ENCODE peak calls at places on chromosomes 4 and X, in ten cellular contexts. Z is stomach, H is tibial nerve, I is A549, F is SK-N-SH, V is suprapubic skin, B is HepG2, R is ovary, K is upper lobe of left lung, M is transverse colon. N is an unnamed sample.

GRCh38 chr4:146582864-146583263 is 55.8 kb upstream of the POU4F2 start:
- DNase-seq in Z (no peak), H (no peak), I (no peak), F (no peak), V (no peak), B (no peak), R (no peak), K (no peak), M (no peak), N (no peak)

GRCh38 chr4:163536101-163536500 is 41.6 kb downstream of the TMA16 start:
- DNase-seq in Z (no peak), H (no peak), I (no peak), F (no peak), V (no peak), B (no peak), R (no peak), K (no peak), M (no peak), N (no peak)

GRCh38 chrX:41605144-41605543 is 83.6 kb upstream of the GPR34 start:
- DNase-seq in Z (no peak), H (no peak), I (no peak), F (no peak), V (no peak), B (no peak), R (no peak), K (no peak), M (no peak), N (no peak)

GRCh38 chr4:93828332-93828829 is at the start of gene ATOH1:
- DNase-seq in Z (no peak), H (no peak), I (peak), F (peak), V (no peak), B (no peak), R (no peak), K (no peak), M (peak), N (no peak)

GRCh38 chrX:47637546-47638195 is 7.9 kb upstream of the CFP start:
- DNase-seq in Z (peak), H (no peak), I (no peak), F (no peak), V (no peak), B (no peak), R (no peak), K (peak), M (peak), N (no peak)

GRCh38 chrX:81261576-81261975 is 59.7 kb downstream of the SH3BGRL start:
- DNase-seq in Z (no peak), H (no peak), I (peak), F (no peak), V (no peak), B (peak), R (no peak), K (no peak), M (no peak), N (no peak)

GRCh38 chr4:158796370-158797140 is 27.7 kb downstream of the FNIP2 start:
- DNase-seq in Z (no peak), H (no peak), I (no peak), F (no peak), V (no peak), B (no peak), R (no peak), K (peak), M (no peak), N (no peak)

GRCh38 chr4:145984563-145984962 is 45.9 kb upstream of the ZNF827 start:
- DNase-seq in Z (no peak), H (no peak), I (no peak), F (no peak), V (no peak), B (no peak), R (no peak), K (no peak), M (peak), N (no peak)

GRCh38 chrX:80663331-80663730 is 146.3 kb downstream of the BRWD3 start:
- DNase-seq in Z (no peak), H (no peak), I (no peak), F (no peak), V (no peak), B (no peak), R (no peak), K (no peak), M (no peak), N (no peak)

GRCh38 chrX:46554942-46555341 is 9.7 kb upstream of the ZNF674 start:
- DNase-seq in Z (no peak), H (no peak), I (peak), F (no peak), V (no peak), B (peak), R (no peak), K (no peak), M (no peak), N (no peak)
- H3K4me3 ChIP-seq in Z (no peak), H (no peak), I (no peak), F (no peak), V (no peak), B (no peak), R (no peak), K (no peak), M (no peak), N (no peak)

GRCh38 chrX:635428-636192 is 5.0 kb downstream of the SHOX start:
- DNase-seq in Z (no peak), H (no peak), I (no peak), F (no peak), V (no peak), B (no peak), R (no peak), K (no peak), M (no peak), N (no peak)
- TF ChIP-seq EP300 in Z (no peak), H (no peak), I (no peak), F (no peak), V (no peak), B (no peak), R (no peak), K (no peak), M (no peak), N (no peak)

GRCh38 chr4:4289055-4289454 is 899 bp downstream of the LYAR start:
- DNase-seq in Z (no peak), H (no peak), I (no peak), F (no peak), V (no peak), B (no peak), R (no peak), K (no peak), M (no peak), N (no peak)
- H3K4me3 ChIP-seq in Z (peak), H (peak), I (peak), F (peak), V (peak), B (peak), R (peak), K (peak), M (peak), N (peak)

GRCh38 chrX:69285401-69285871 is 120.2 kb upstream of the PJA1 start:
- DNase-seq in Z (no peak), H (peak), I (no peak), F (peak), V (no peak), B (no peak), R (peak), K (no peak), M (peak), N (peak)

GRCh38 chrX:69286546-69286906 is 121.3 kb upstream of the PJA1 start:
- DNase-seq in Z (no peak), H (no peak), I (no peak), F (no peak), V (no peak), B (no peak), R (no peak), K (no peak), M (no peak), N (no peak)

GRCh38 chrX:69289046-69289838 is 124.0 kb upstream of the PJA1 start:
- DNase-seq in Z (no peak), H (no peak), I (no peak), F (no peak), V (no peak), B (no peak), R (no peak), K (no peak), M (no peak), N (no peak)

GRCh38 chrX:69285881-69286545 is 120.8 kb upstream of the PJA1 start:
- DNase-seq in Z (peak), H (peak), I (peak), F (peak), V (no peak), B (no peak), R (peak), K (peak), M (peak), N (peak)

GRCh38 chrX:69287025-69287540 is 121.8 kb upstream of the PJA1 start:
- DNase-seq in Z (no peak), H (no peak), I (no peak), F (no peak), V (no peak), B (no peak), R (no peak), K (no peak), M (no peak), N (no peak)
- TF ChIP-seq EP300 in Z (no peak), H (no peak), I (no peak), F (no peak), V (no peak), B (no peak), R (no peak), K (no peak), M (no peak), N (no peak)

DNA sequence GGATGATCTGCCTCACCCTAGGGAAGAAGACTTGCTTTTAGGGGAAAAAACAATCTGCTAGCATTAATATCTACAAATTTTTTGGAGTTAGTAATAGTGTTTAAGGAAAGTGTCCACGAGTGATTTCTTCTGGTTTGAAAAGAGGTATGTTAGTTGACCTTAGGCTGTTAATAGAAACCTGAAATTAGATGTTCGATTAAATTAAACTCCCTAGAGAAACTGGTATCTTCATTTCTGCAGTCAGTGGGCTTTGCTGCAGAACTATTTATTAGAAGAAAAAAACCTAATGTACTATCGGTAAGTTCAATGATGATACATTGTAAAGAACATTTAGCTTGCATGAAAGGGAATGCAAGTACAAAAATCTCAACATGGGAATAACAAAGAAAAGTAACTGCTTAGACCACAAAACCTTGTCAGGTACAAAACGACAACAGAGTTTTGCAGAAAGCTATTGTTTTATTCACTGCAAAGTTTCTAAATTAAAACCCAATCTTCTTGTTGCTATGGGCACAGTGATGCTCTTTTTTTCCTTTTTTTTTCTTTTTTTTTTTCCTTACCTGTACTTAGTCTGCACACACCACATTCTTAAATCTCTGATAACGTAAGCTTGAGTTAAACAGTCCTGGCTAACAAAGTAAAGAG is 2.0 kb downstream of the KLF3 start:
- DNase-seq in Z (no peak), H (no peak), I (no peak), F (no peak), V (no peak), B (no peak), R (no peak), K (no peak), M (no peak), N (no peak)
- H3K4me3 ChIP-seq in Z (peak), H (peak), I (peak), F (peak), V (peak), B (peak), R (peak), K (peak), M (peak), N (peak)

DNA sequence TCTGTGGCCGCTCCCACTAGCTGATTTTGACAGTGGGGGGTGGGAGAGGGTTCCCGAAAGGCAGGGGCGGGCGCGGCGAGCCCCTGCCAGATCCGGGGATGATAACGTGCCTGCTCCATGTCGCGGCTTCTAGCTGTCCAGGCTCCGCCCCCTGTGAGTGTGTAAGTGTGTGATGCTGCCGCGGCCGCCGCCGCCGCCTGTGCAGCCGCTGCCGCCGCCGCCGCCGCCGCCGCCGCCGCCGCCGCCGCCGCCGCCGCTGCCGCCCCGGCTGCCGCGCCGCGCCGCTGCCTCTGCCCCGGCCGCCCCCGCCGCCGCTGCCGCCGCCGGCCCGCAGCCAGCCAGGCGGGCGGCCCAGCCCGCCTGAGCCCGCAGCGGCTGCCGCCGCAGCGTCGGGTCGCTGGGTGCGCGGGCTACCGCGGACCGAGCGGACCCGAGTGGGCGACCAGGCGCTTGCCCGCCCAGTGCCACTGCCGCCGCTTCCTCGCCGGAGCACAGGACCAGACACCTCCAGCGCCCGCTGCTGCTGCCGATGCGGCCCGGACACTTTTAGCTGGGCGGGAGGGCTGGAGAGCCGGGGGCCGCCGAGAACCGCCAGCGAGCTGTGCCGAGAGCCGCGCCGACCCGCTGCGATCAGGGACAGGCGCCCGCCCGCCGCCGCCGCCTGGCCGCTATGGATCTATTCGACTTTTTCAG is at the start of gene AFF2:
- DNase-seq in Z (peak), H (no peak), I (peak), F (peak), V (no peak), B (no peak), R (peak), K (peak), M (no peak), N (no peak)
- TF ChIP-seq EP300 in Z (no peak), H (no peak), I (no peak), F (no peak), V (no peak), B (no peak), R (no peak), K (no peak), M (no peak), N (no peak)

DNA sequence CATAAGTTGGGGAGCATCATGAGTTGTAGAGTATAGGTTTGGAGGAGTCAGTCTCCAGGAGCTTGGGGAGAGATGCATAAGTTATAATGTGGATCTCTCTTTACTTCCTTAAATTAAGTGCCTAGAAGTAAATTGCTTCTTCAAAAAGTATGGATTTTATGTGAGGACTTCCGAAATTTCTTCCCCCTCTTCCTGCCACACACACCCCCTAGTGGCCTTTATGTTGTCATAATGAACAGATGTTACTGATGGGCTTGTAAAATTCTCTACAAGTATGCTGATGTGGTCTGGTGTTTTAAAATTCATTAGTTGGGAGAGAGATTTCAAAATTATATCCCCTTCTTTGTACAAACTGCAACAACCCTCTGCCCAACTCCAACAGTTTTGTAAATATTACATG is 2.3 kb upstream of the METTL14 start:
- DNase-seq in Z (no peak), H (no peak), I (peak), F (peak), V (no peak), B (peak), R (no peak), K (no peak), M (no peak), N (no peak)
- H3K4me3 ChIP-seq in Z (no peak), H (no peak), I (no peak), F (peak), V (no peak), B (peak), R (no peak), K (no peak), M (no peak), N (no peak)

DNA sequence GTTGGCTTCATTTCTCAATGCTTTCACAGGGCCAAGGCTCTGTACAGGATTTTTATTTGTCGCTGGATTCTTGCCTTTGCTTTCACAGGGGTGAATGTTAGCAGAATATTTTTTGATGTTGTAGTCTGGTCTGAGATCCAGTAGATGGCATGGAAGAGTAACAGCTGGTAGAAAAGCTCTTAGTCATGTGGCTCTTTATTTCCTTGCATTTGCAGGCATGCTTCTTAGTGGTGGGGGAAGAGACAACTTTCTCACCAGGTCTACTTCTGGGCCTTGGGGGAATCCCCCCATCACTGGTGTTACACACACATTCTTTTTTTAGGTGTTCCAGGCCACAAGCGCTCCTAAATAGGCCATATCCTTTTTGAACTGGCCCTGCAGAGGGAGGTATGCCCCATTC is 58.2 kb upstream of the DKK2 start:
- DNase-seq in Z (no peak), H (no peak), I (no peak), F (no peak), V (no peak), B (peak), R (no peak), K (no peak), M (no peak), N (no peak)
- TF ChIP-seq EP300 in Z (no peak), H (no peak), I (no peak), F (no peak), V (no peak), B (no peak), R (no peak), K (no peak), M (no peak), N (no peak)

DNA sequence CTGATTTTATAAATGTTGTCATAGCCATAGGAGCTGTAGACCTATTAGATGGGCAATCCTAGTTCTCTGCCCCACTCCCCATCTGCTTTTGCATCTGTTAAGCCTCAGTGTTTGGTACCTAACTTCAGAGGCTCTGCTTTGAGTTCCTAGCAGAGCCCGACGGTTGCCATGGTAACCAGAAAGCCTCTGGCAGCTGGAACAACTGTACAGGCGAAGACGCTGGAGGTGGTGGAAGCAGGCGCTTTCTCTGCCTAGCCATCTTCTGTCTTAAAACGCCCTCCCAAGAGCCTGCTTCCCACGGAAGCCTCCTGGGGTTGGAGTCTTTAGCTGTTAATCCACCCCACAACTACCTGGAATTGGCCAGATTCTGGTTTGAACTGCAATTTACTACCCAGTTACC is 919 bp upstream of the GABRG1 start:
- DNase-seq in Z (no peak), H (peak), I (no peak), F (peak), V (no peak), B (no peak), R (peak), K (no peak), M (no peak), N (no peak)
- H3K4me3 ChIP-seq in Z (no peak), H (peak), I (no peak), F (no peak), V (no peak), B (no peak), R (no peak), K (no peak), M (no peak), N (no peak)

GRCh38 chrX:19344661-19345060 is 934 bp downstream of the PDHA1 start:
- DNase-seq in Z (no peak), H (no peak), I (no peak), F (no peak), V (no peak), B (no peak), R (no peak), K (no peak), M (no peak), N (no peak)

GRCh38 chrX:19342331-19342906 is 1.3 kb upstream of the PDHA1 start:
- DNase-seq in Z (no peak), H (no peak), I (no peak), F (no peak), V (no peak), B (no peak), R (no peak), K (no peak), M (no peak), N (no peak)

GRCh38 chrX:19344207-19344534 is 444 bp downstream of the PDHA1 start:
- DNase-seq in Z (no peak), H (no peak), I (no peak), F (no peak), V (no peak), B (no peak), R (no peak), K (peak), M (no peak), N (no peak)

GRCh38 chrX:19343085-19343461 is 654 bp upstream of the PDHA1 start:
- DNase-seq in Z (no peak), H (no peak), I (no peak), F (no peak), V (no peak), B (peak), R (no peak), K (no peak), M (no peak), N (no peak)

DNA sequence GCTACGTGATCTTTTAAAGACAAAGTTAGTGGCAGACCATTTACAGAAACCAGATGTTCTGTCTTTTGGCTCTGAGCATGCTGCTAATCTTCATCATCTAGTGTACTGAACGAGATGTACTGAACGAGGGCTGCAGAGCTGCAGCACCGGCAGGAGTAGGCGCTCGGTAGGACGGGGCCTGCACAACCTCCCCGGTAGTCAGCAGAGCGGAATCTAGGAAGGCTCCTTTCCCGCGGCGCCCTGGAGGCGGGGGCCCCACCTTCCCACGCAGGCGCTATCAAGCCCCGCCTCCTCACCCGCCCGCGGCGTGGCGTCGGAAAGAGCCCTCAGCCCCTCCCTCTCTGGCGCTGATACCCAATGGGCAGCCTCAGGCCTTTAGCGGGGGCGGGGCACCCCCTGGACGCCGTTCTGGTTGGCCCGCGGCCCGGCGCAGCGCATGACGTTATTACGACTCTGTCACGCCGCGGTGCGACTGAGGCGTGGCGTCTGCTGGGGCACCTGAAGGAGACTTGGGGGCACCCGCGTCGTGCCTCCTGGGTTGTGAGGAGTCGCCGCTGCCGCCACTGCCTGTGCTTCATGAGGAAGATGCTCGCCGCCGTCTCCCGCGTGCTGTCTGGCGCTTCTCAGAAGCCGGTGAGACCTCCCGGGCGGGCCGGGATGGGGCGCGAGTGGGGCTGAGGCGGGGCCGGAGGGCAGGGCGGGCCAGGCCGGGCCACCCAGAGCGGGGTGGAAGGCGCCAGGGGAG is at the start of gene PDHA1:
- DNase-seq in Z (peak), H (peak), I (peak), F (peak), V (peak), B (peak), R (peak), K (peak), M (peak), N (peak)
- TF ChIP-seq EP300 in Z (peak), H (peak), I (no peak), F (no peak), V (no peak), B (no peak), R (no peak), K (no peak), M (no peak), N (no peak)

N was measured in sigmoid colon.